ENCODE peak calls at places on chromosomes 12 and 14, in seven cellular contexts. W, Q, X, E, Y, A and R are unnamed samples.

GRCh38 chr14:101151930-101152310 is 248.4 kb upstream of the RTL1 start:
- DNase-seq in W (no peak), Q (no peak), X (no peak), E (no peak), Y (no peak), A (no peak), R (no peak)

GRCh38 chr12:64670856-64671639 is 60.8 kb downstream of the RASSF3 start:
- DNase-seq in W (peak; percentile 70), Q (peak; percentile 54), X (no peak), E (peak; percentile 59), Y (peak; percentile 55), A (no peak), R (no peak)

GRCh38 chr12:60494249-60494648 is 898.4 kb downstream of the SLC16A7 start:
- DNase-seq in W (no peak), Q (no peak), X (peak; percentile 7), E (peak; percentile 31), Y (no peak), A (no peak), R (peak; percentile 2)

GRCh38 chr14:81523016-81523415 is 10.6 kb downstream of the SEL1L start:
- DNase-seq in W (no peak), Q (no peak), X (no peak), E (no peak), Y (no peak), A (no peak), R (no peak)

GRCh38 chr12:50211392-50212070 is 44.4 kb upstream of the CERS5 start:
- DNase-seq in W (no peak), Q (no peak), X (no peak), E (no peak), Y (no peak), A (no peak), R (no peak)

GRCh38 chr14:80546056-80546854 is 335.0 kb upstream of the DIO2 start:
- DNase-seq in W (no peak), Q (no peak), X (no peak), E (no peak), Y (no peak), A (no peak), R (no peak)

GRCh38 chr12:18123707-18124106 is 33.7 kb upstream of the RERGL start:
- DNase-seq in W (no peak), Q (no peak), X (no peak), E (no peak), Y (no peak), A (no peak), R (no peak)

GRCh38 chr14:49920260-49920659 is 27.4 kb downstream of the ARF6 start:
- DNase-seq in W (no peak), Q (no peak), X (no peak), E (no peak), Y (no peak), A (no peak), R (no peak)

GRCh38 chr12:229441-230191 is 15.7 kb upstream of the SLC6A12 start:
- DNase-seq in W (no peak), Q (no peak), X (no peak), E (no peak), Y (no peak), A (peak; percentile 84), R (no peak)

GRCh38 chr12:55041651-55042050 is 21.9 kb downstream of the NEUROD4 start:
- DNase-seq in W (no peak), Q (no peak), X (no peak), E (no peak), Y (no peak), A (no peak), R (peak; percentile 25)

GRCh38 chr12:25283006-25283405 is 32.3 kb upstream of the KRAS start:
- DNase-seq in W (no peak), Q (no peak), X (no peak), E (no peak), Y (no peak), A (no peak), R (no peak)

GRCh38 chr12:64590183-64590582 is 20.1 kb upstream of the RASSF3 start:
- DNase-seq in W (no peak), Q (no peak), X (no peak), E (no peak), Y (no peak), A (no peak), R (no peak)

GRCh38 chr12:82124711-82125110 is 233.5 kb downstream of the CCDC59 start:
- DNase-seq in W (no peak), Q (no peak), X (no peak), E (no peak), Y (no peak), A (no peak), R (no peak)

GRCh38 chr12:53990311-53991076 is 5.5 kb downstream of the HOXC10 start:
- DNase-seq in W (no peak), Q (no peak), X (no peak), E (no peak), Y (no peak), A (no peak), R (no peak)

GRCh38 chr12:64169999-64170398 is 52.1 kb downstream of the KICS2 start:
- DNase-seq in W (no peak), Q (no peak), X (no peak), E (no peak), Y (no peak), A (no peak), R (no peak)

GRCh38 chr12:48818831-48819590 is 715 bp downstream of the CACNB3 start:
- DNase-seq in W (no peak), Q (no peak), X (no peak), E (no peak), Y (peak; percentile 52), A (no peak), R (peak; percentile 44)

GRCh38 chr12:81128930-81129554 is 51.2 kb downstream of the ACSS3 start:
- DNase-seq in W (no peak), Q (no peak), X (peak; percentile 10), E (peak; percentile 22), Y (no peak), A (no peak), R (peak; percentile 16)

GRCh38 chr12:127388985-127389384 is 878.0 kb upstream of the TMEM132C start:
- DNase-seq in W (no peak), Q (no peak), X (no peak), E (no peak), Y (no peak), A (no peak), R (no peak)

GRCh38 chr14:72904840-72905561 is 11.1 kb upstream of the DPF3 start:
- DNase-seq in W (peak; percentile 79), Q (peak; percentile 59), X (peak; percentile 39), E (peak; percentile 44), Y (peak; percentile 71), A (no peak), R (peak; percentile 36)

GRCh38 chr14:71754422-71755095 is 177.7 kb upstream of the RGS6 start:
- DNase-seq in W (no peak), Q (no peak), X (no peak), E (peak; percentile 7), Y (no peak), A (no peak), R (no peak)

GRCh38 chr12:102769323-102769916 is 147.6 kb downstream of the PAH start:
- DNase-seq in W (peak; percentile 76), Q (peak; percentile 53), X (peak; percentile 45), E (peak; percentile 26), Y (peak; percentile 26), A (no peak), R (peak; percentile 17)

DNA sequence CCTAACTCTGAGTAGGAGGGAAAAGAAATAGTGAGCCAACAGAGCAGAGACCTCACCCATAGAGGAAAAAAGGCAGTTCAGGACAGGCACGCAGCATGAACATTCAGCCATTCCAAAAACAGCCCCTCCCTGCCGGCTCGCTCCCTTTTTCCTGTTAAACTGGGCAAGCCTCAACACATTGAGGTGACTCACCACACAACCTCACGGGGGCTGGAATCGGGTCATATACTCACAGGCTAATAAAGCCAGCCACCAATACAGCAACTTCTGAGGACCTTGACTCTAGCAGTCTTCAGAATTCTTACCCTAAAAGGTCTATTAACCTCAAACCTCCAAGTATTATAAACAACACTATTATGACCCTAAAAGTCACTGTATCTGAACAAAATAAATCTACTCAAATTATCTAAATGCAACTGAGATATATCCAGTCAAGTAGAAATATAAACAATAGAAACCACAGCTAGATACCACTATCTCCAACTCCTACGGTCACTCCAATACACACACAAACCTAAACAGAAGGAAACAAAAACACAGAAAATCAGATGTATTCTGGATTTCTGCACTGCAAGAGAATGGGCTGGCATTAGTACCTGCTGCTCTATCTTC is 6.3 kb downstream of the YBX3 start:
- DNase-seq in W (peak; percentile 90), Q (peak; percentile 73), X (no peak), E (peak; percentile 75), Y (peak; percentile 70), A (no peak), R (no peak)
- TF ChIP-seq POLR2AphosphoS5 in W (peak; percentile 87), Q (peak; percentile 91), X (no peak), E (peak; percentile 67), Y (peak; percentile 59), A (peak; percentile 93), R (no peak)

GRCh38 chr12:47747596-47748506 is 10.8 kb downstream of the RAPGEF3 start:
- DNase-seq in W (no peak), Q (no peak), X (no peak), E (no peak), Y (no peak), A (no peak), R (no peak)
- TF ChIP-seq POLR2AphosphoS5 in W (no peak), Q (no peak), X (no peak), E (no peak), Y (no peak), A (no peak), R (no peak)

DNA sequence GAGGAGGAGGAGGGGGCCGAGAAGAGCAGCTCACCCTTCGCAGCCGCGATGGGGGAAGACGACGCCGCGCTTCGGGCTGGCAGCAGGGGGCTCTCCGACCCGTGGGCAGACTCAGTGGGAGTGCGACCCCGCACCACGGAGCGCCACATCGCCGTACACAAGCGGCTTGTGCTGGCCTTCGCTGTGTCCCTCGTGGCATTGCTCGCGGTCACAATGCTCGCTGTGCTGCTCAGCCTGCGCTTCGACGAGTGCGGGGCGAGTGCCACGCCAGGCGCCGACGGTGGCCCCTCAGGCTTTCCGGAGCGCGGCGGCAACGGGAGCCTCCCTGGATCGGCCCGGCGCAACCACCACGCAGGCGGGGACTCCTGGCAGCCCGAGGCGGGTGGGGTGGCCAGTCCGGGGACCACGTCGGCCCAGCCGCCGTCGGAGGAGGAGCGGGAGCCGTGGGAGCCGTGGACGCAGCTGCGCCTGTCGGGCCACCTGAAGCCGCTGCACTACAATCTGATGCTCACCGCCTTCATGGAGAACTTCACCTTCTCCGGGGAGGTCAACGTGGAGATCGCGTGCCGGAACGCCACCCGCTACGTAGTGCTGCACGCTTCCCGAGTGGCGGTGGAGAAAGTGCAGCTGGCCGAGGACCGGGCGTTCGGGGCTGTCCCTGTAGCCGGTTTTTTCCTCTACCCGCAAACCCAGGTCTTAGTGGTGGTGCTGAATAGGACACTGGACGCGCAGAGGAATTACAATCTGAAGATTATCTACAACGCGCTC is 745 bp downstream of the TRHDE start:
- DNase-seq in W (no peak), Q (no peak), X (no peak), E (no peak), Y (no peak), A (no peak), R (no peak)
- TF ChIP-seq POLR2AphosphoS5 in W (no peak), Q (no peak), X (no peak), E (no peak), Y (no peak), A (no peak), R (no peak)

GRCh38 chr12:96263449-96263902 is 69.3 kb downstream of the ELK3 start:
- DNase-seq in W (no peak), Q (peak; percentile 53), X (no peak), E (no peak), Y (no peak), A (no peak), R (no peak)
- TF ChIP-seq POLR2AphosphoS5 in W (peak; percentile 19), Q (no peak), X (no peak), E (no peak), Y (no peak), A (no peak), R (no peak)